ENCODE peak calls at places on chromosome 16, in nine cellular contexts. N, Z, A, S, Y, I, P, J and F are unnamed samples.

GRCh38 chr16:10325783-10326543 is 59.9 kb upstream of the ATF7IP2 start:
- DNase-seq in N (peak), Z (no peak), A (no peak), S (no peak), Y (no peak), I (no peak), P (no peak), J (no peak), F (no peak)

GRCh38 chr16:75810998-75811634 is 84.8 kb upstream of the CPHXL start:
- DNase-seq in N (no peak), Z (no peak), A (no peak), S (no peak), Y (no peak), I (no peak), P (no peak), J (no peak), F (no peak)

GRCh38 chr16:88519240-88519639 is 51.0 kb upstream of the ZC3H18 start:
- DNase-seq in N (no peak), Z (no peak), A (no peak), S (no peak), Y (no peak), I (no peak), P (no peak), J (no peak), F (no peak)

GRCh38 chr16:21186326-21186691 is 25.1 kb downstream of the ZP2 start:
- DNase-seq in N (peak), Z (no peak), A (no peak), S (no peak), Y (no peak), I (no peak), P (no peak), J (no peak), F (no peak)

GRCh38 chr16:20626971-20627370 is 50.8 kb upstream of the ACSM2B start:
- DNase-seq in N (no peak), Z (no peak), A (no peak), S (no peak), Y (no peak), I (no peak), P (no peak), J (no peak), F (no peak)

GRCh38 chr16:87541004-87541881 is 48.4 kb upstream of the ZCCHC14 start:
- DNase-seq in N (no peak), Z (no peak), A (peak), S (peak), Y (no peak), I (no peak), P (no peak), J (no peak), F (no peak)

GRCh38 chr16:72480926-72481325 is 309.0 kb upstream of the PMFBP1 start:
- DNase-seq in N (no peak), Z (no peak), A (no peak), S (no peak), Y (no peak), I (no peak), P (no peak), J (no peak), F (peak)

GRCh38 chr16:2008009-2008526 is 1.6 kb downstream of the ZNF598 start:
- DNase-seq in N (peak), Z (no peak), A (no peak), S (no peak), Y (peak), I (no peak), P (no peak), J (no peak), F (peak)

GRCh38 chr16:89377446-89377838 is 112.9 kb downstream of the ANKRD11 start:
- DNase-seq in N (no peak), Z (no peak), A (no peak), S (no peak), Y (no peak), I (no peak), P (no peak), J (no peak), F (no peak)

GRCh38 chr16:85152414-85153030 is 40.2 kb upstream of the CIBAR2 start:
- DNase-seq in N (no peak), Z (no peak), A (no peak), S (peak), Y (no peak), I (no peak), P (no peak), J (no peak), F (no peak)

GRCh38 chr16:88685156-88686061 is 898 bp downstream of the SNAI3 start:
- DNase-seq in N (peak), Z (peak), A (no peak), S (no peak), Y (no peak), I (peak), P (no peak), J (peak), F (no peak)

GRCh38 chr16:82630219-82630618 is 3.5 kb downstream of the CDH13 start:
- DNase-seq in N (peak), Z (no peak), A (no peak), S (no peak), Y (no peak), I (no peak), P (no peak), J (no peak), F (no peak)

GRCh38 chr16:30805056-30805369 is 18.0 kb upstream of the ZNF629 start:
- DNase-seq in N (no peak), Z (no peak), A (no peak), S (no peak), Y (no peak), I (peak), P (no peak), J (no peak), F (no peak)

GRCh38 chr16:89256651-89257254 is 39.2 kb downstream of the ZNF778 start:
- DNase-seq in N (peak), Z (no peak), A (peak), S (no peak), Y (no peak), I (peak), P (peak), J (peak), F (no peak)

GRCh38 chr16:27441998-27442397 is 40.0 kb downstream of the IL21R start:
- DNase-seq in N (no peak), Z (no peak), A (no peak), S (no peak), Y (no peak), I (no peak), P (no peak), J (peak), F (no peak)

GRCh38 chr16:74601131-74601871 is 5.6 kb downstream of the GLG1 start:
- DNase-seq in N (no peak), Z (no peak), A (no peak), S (no peak), Y (no peak), I (peak), P (no peak), J (no peak), F (no peak)

GRCh38 chr16:54582631-54583250 is 296.2 kb upstream of the IRX3 start:
- DNase-seq in N (no peak), Z (no peak), A (no peak), S (no peak), Y (no peak), I (no peak), P (no peak), J (no peak), F (no peak)

GRCh38 chr16:4936991-4937781 is at the start of gene PPL:
- DNase-seq in N (no peak), Z (peak), A (peak), S (peak), Y (no peak), I (no peak), P (no peak), J (peak), F (no peak)

GRCh38 chr16:86848821-86849220 is 270.5 kb downstream of the FOXL1 start:
- DNase-seq in N (peak), Z (no peak), A (no peak), S (no peak), Y (no peak), I (no peak), P (no peak), J (no peak), F (no peak)